ENCODE peak calls at places on chromosomes 13 and 19, in four cellular contexts. One of them, this sample, is unnamed.

GRCh38 chr19:28883241-28883693 is 329.7 kb downstream of the UQCRFS1 start:
- DNase-seq in body of pancreas: peak; percentile 7
- DNase-seq in thoracic aorta: no peak
- DNase-seq in right lobe of liver: no peak
- DNase-seq in this sample: no peak

GRCh38 chr13:84032116-84032515 is 149.8 kb upstream of the SLITRK1 start:
- DNase-seq in thoracic aorta: no peak
- DNase-seq in body of pancreas: no peak
- DNase-seq in right lobe of liver: no peak
- DNase-seq in this sample: no peak

GRCh38 chr19:14350302-14350701 is 30.9 kb upstream of the ADGRE5 start:
- DNase-seq in thoracic aorta: no peak
- DNase-seq in body of pancreas: no peak
- DNase-seq in right lobe of liver: no peak
- DNase-seq in this sample: no peak

GRCh38 chr13:44259045-44260042 is 114.3 kb upstream of the SERP2 start:
- DNase-seq in body of pancreas: peak; percentile 68
- DNase-seq in right lobe of liver: no peak
- DNase-seq in thoracic aorta: peak; percentile 49
- DNase-seq in this sample: peak; percentile 60

GRCh38 chr13:46527237-46527636 is 25.7 kb upstream of the LRCH1 start:
- DNase-seq in thoracic aorta: no peak
- DNase-seq in right lobe of liver: no peak
- DNase-seq in body of pancreas: no peak
- DNase-seq in this sample: no peak

GRCh38 chr13:81302125-81302524 is 961.2 kb upstream of the SPRY2 start:
- DNase-seq in right lobe of liver: no peak
- DNase-seq in thoracic aorta: no peak
- DNase-seq in body of pancreas: no peak
- DNase-seq in this sample: no peak

GRCh38 chr19:53580871-53581835 is 43.2 kb downstream of the ZNF331 start:
- DNase-seq in right lobe of liver: no peak
- DNase-seq in body of pancreas: no peak
- DNase-seq in thoracic aorta: no peak
- DNase-seq in this sample: no peak

GRCh38 chr19:10290439-10290875 is 705 bp downstream of the ICAM5 start:
- DNase-seq in right lobe of liver: no peak
- DNase-seq in thoracic aorta: no peak
- DNase-seq in body of pancreas: no peak
- DNase-seq in this sample: no peak

GRCh38 chr19:37007587-37008220 is 70.5 kb upstream of the ZNF420 start:
- DNase-seq in thoracic aorta: no peak
- DNase-seq in right lobe of liver: peak; percentile 62
- DNase-seq in body of pancreas: peak; percentile 67
- DNase-seq in this sample: peak; percentile 41

GRCh38 chr13:78753457-78753856 is 94.5 kb upstream of the OBI1 start:
- DNase-seq in right lobe of liver: no peak
- DNase-seq in body of pancreas: no peak
- DNase-seq in thoracic aorta: no peak
- DNase-seq in this sample: no peak

GRCh38 chr19:38168632-38169031 is 55.4 kb downstream of the DPF1 start:
- DNase-seq in body of pancreas: no peak
- DNase-seq in right lobe of liver: no peak
- DNase-seq in thoracic aorta: no peak
- DNase-seq in this sample: no peak

GRCh38 chr13:111531505-111531904 is 211.1 kb downstream of the TEX29 start:
- DNase-seq in right lobe of liver: no peak
- DNase-seq in thoracic aorta: no peak
- DNase-seq in body of pancreas: peak; percentile 36
- DNase-seq in this sample: no peak

GRCh38 chr19:56071151-56071550 is 49.9 kb downstream of the ZNF787 start:
- DNase-seq in thoracic aorta: no peak
- DNase-seq in right lobe of liver: peak; percentile 91
- DNase-seq in body of pancreas: no peak
- DNase-seq in this sample: no peak

GRCh38 chr13:59747529-59747928 is 416.2 kb downstream of the DIAPH3 start:
- DNase-seq in body of pancreas: no peak
- DNase-seq in thoracic aorta: no peak
- DNase-seq in right lobe of liver: no peak
- DNase-seq in this sample: no peak

GRCh38 chr13:82672248-82672647 is 1210.0 kb downstream of the SLITRK1 start:
- DNase-seq in thoracic aorta: no peak
- DNase-seq in right lobe of liver: no peak
- DNase-seq in body of pancreas: no peak
- DNase-seq in this sample: no peak

GRCh38 chr19:1066251-1066747 is 668 bp upstream of the ARHGAP45 start:
- DNase-seq in right lobe of liver: peak; percentile 49
- DNase-seq in thoracic aorta: no peak
- DNase-seq in body of pancreas: no peak
- DNase-seq in this sample: no peak

GRCh38 chr19:1067341-1068103 is 555 bp downstream of the ARHGAP45 start:
- DNase-seq in body of pancreas: no peak
- DNase-seq in thoracic aorta: no peak
- DNase-seq in right lobe of liver: no peak
- DNase-seq in this sample: no peak

GRCh38 chr19:1069009-1069779 is 2.2 kb downstream of the ARHGAP45 start:
- DNase-seq in body of pancreas: peak; percentile 75
- DNase-seq in thoracic aorta: no peak
- DNase-seq in right lobe of liver: peak; percentile 84
- DNase-seq in this sample: peak; percentile 79

GRCh38 chr19:1066748-1067340 is at the start of gene ARHGAP45:
- DNase-seq in thoracic aorta: no peak
- DNase-seq in body of pancreas: peak; percentile 57
- DNase-seq in right lobe of liver: peak; percentile 76
- DNase-seq in this sample: no peak

GRCh38 chr19:1068111-1069001 is 1.4 kb downstream of the ARHGAP45 start:
- DNase-seq in thoracic aorta: no peak
- DNase-seq in right lobe of liver: peak; percentile 56
- DNase-seq in body of pancreas: peak; percentile 53
- DNase-seq in this sample: no peak
- H3K27ac ChIP-seq in thoracic aorta: no peak overlapping the region
- H3K27ac ChIP-seq in right lobe of liver: peak overlapping the region; percentile 62
- H3K27ac ChIP-seq in body of pancreas: peak overlapping the region; percentile 30
- H3K27ac ChIP-seq in this sample: no peak overlapping the region

DNA sequence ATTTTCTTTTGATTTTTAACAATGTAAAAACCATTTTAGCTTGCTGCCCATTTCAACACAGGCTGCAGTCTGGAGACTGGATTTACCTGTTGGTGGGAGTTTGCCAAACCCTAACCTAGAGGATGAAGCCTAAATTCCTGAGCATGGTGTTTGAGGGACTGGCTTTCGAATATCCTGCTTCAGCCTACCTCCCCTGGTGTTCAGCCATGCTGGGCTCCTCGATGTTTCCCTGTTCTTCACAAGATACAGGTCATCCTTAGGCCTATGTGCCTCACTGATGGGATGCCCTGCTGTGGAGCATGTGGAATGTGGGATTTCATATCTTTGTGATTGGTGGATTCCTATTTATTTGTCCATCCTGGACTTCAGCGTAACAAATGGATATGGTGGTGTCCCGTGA is 20.4 kb upstream of the ERCC5 start:
- DNase-seq in body of pancreas: no peak
- DNase-seq in thoracic aorta: no peak
- DNase-seq in right lobe of liver: no peak
- DNase-seq in this sample: no peak
- H3K4me3 ChIP-seq in body of pancreas: no peak overlapping the region
- H3K4me3 ChIP-seq in thoracic aorta: no peak overlapping the region
- H3K4me3 ChIP-seq in right lobe of liver: no peak overlapping the region
- H3K4me3 ChIP-seq in this sample: no peak overlapping the region

GRCh38 chr19:33256266-33256665 is 30.6 kb upstream of the SLC7A10 start:
- DNase-seq in body of pancreas: no peak
- DNase-seq in right lobe of liver: no peak
- DNase-seq in thoracic aorta: no peak
- DNase-seq in this sample: no peak
- H3K27ac ChIP-seq in body of pancreas: no peak overlapping the region
- H3K27ac ChIP-seq in right lobe of liver: no peak overlapping the region
- H3K27ac ChIP-seq in thoracic aorta: no peak overlapping the region
- H3K27ac ChIP-seq in this sample: no peak overlapping the region

DNA sequence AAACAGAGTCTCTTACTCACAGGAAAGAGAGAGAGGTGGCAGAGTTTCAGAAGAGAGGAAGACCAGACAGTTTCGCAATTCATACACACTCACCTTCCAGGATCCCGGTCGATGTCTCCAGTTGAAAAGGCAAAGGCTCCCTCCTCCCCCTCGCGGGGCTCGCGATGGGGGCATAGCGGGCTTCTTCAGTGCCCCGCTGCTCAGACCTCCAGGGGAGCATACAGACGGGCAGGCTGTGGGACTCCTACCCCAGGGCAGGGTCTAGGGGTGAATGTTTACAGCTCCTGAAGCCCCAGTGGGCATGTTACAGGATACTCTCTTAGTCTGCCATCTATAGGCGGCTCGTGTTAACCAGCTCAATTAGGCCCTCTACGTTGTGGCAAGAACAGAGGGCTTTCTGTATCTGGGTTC is 139.2 kb downstream of the SLITRK5 start:
- DNase-seq in thoracic aorta: no peak
- DNase-seq in right lobe of liver: peak; percentile 47
- DNase-seq in body of pancreas: no peak
- DNase-seq in this sample: no peak
- H3K4me3 ChIP-seq in thoracic aorta: no peak overlapping the region
- H3K4me3 ChIP-seq in right lobe of liver: no peak overlapping the region
- H3K4me3 ChIP-seq in body of pancreas: no peak overlapping the region
- H3K4me3 ChIP-seq in this sample: no peak overlapping the region

GRCh38 chr19:44647144-44647543 is 3.4 kb downstream of the PVR start:
- DNase-seq in thoracic aorta: no peak
- DNase-seq in right lobe of liver: peak; percentile 52
- DNase-seq in body of pancreas: no peak
- DNase-seq in this sample: no peak
- H3K27ac ChIP-seq in thoracic aorta: no peak overlapping the region
- H3K27ac ChIP-seq in right lobe of liver: no peak overlapping the region
- H3K27ac ChIP-seq in body of pancreas: no peak overlapping the region
- H3K27ac ChIP-seq in this sample: no peak overlapping the region

GRCh38 chr19:33374406-33374703 is 846 bp downstream of the CEBPG start:
- DNase-seq in thoracic aorta: no peak
- DNase-seq in right lobe of liver: no peak
- DNase-seq in body of pancreas: peak; percentile 48
- DNase-seq in this sample: no peak

GRCh38 chr19:33376423-33376822 is 2.9 kb downstream of the CEBPG start:
- DNase-seq in body of pancreas: peak; percentile 68
- DNase-seq in right lobe of liver: peak; percentile 83
- DNase-seq in thoracic aorta: peak; percentile 66
- DNase-seq in this sample: peak; percentile 60

GRCh38 chr19:33375760-33376159 is 2.3 kb downstream of the CEBPG start:
- DNase-seq in body of pancreas: no peak
- DNase-seq in thoracic aorta: no peak
- DNase-seq in right lobe of liver: no peak
- DNase-seq in this sample: no peak

GRCh38 chr19:33373701-33374405 is at the start of gene CEBPG:
- DNase-seq in right lobe of liver: peak; percentile 71
- DNase-seq in thoracic aorta: no peak
- DNase-seq in body of pancreas: peak; percentile 57
- DNase-seq in this sample: peak; percentile 57

GRCh38 chr19:33375156-33375744 is 1.7 kb downstream of the CEBPG start:
- DNase-seq in body of pancreas: no peak
- DNase-seq in thoracic aorta: no peak
- DNase-seq in right lobe of liver: no peak
- DNase-seq in this sample: no peak
- H3K4me3 ChIP-seq in body of pancreas: no peak overlapping the region
- H3K4me3 ChIP-seq in thoracic aorta: peak overlapping the region; percentile 92
- H3K4me3 ChIP-seq in right lobe of liver: peak overlapping the region; percentile 85
- H3K4me3 ChIP-seq in this sample: no peak overlapping the region

GRCh38 chr19:802888-803561 is 5.8 kb downstream of the PTBP1 start:
- DNase-seq in body of pancreas: no peak
- DNase-seq in right lobe of liver: no peak
- DNase-seq in thoracic aorta: no peak
- DNase-seq in this sample: no peak
- H3K27ac ChIP-seq in body of pancreas: peak overlapping the region; percentile 33
- H3K27ac ChIP-seq in right lobe of liver: no peak overlapping the region
- H3K27ac ChIP-seq in thoracic aorta: no peak overlapping the region
- H3K27ac ChIP-seq in this sample: no peak overlapping the region